ENCODE peak calls at places on chromosomes 6 and 20, in seven cellular contexts. X is endodermal cell; P is body of pancreas; W is PC-9; Q is CD8-positive, alpha-beta T cell; I is right atrium auricular region; E is dorsolateral prefrontal cortex. F is an unnamed sample.
A peak's percentile ranks its signal among the peaks of the same experiment; 100 is the strongest.

GRCh38 chr6:25694366-25694765 is 42.4 kb downstream of the SCGN start:
- DNase-seq in W (no peak), X (no peak), Q (no peak), E (no peak), I (no peak), P (no peak), F (no peak)

GRCh38 chr20:199996-200395 is 10.5 kb upstream of the DEFB128 start:
- DNase-seq in Q (no peak), P (no peak), E (no peak), W (no peak), X (no peak), I (no peak), F (no peak)

GRCh38 chr6:125169058-125169457 is 15.5 kb downstream of the TPD52L1 start:
- DNase-seq in I (no peak), E (no peak), W (no peak), Q (no peak), P (peak; percentile 65), X (no peak), F (no peak)

GRCh38 chr20:43941476-43942212 is 27.0 kb downstream of the TOX2 start:
- DNase-seq in E (no peak), P (no peak), I (no peak), X (no peak), W (peak; percentile 97), Q (no peak), F (no peak)

GRCh38 chr6:161369339-161369738 is 95.5 kb upstream of the AGPAT4 start:
- DNase-seq in Q (no peak), P (no peak), W (no peak), E (no peak), X (peak; percentile 36), I (peak; percentile 73), F (no peak)

GRCh38 chr6:128570439-128571063 is 50.2 kb upstream of the PTPRK start:
- DNase-seq in E (no peak), X (no peak), P (no peak), I (no peak), Q (no peak), W (peak; percentile 98), F (no peak)

GRCh38 chr6:1986454-1987243 is 258.8 kb downstream of the GMDS start:
- DNase-seq in I (no peak), W (no peak), X (no peak), E (no peak), P (no peak), Q (no peak), F (no peak)

GRCh38 chr20:2507875-2508630 is 662 bp downstream of the ZNF343 start:
- DNase-seq in X (no peak), E (peak; percentile 43), P (no peak), Q (no peak), I (no peak), W (no peak), F (peak; percentile 25)

GRCh38 chr6:127422791-127423190 is 36.4 kb downstream of the KIAA0408 start:
- DNase-seq in P (no peak), I (no peak), X (no peak), W (no peak), E (no peak), Q (no peak), F (no peak)

DNA sequence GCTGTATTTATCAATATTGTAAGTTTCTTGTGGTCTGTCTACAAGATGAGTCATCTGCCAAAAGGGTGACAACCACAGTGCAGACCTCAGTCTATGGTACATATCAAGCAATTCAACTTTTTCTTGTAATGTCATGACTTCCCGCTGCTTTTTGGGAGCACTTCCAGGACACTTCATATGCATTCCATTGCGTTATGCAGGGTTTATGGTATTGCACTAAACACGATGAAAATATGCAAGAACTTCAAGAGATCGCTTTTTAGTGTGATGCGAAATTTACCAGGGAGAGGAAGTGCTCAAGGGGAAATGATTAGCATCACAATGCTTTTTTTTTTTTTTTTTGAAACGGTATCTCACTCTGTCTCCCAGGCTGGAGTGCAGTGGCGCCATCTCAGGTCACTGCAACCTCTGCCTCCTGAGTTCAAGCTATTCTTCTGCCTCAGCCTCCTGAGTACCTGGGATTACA is 166.5 kb downstream of the TFAP2A start:
- DNase-seq in I (no peak), E (no peak), X (no peak), Q (no peak), W (peak; percentile 82), P (no peak), F (no peak)
- TF ChIP-seq CTCF in I (no peak), E (no peak), X (peak; percentile 66), Q (no peak), W (no peak), P (no peak), F (no peak)

DNA sequence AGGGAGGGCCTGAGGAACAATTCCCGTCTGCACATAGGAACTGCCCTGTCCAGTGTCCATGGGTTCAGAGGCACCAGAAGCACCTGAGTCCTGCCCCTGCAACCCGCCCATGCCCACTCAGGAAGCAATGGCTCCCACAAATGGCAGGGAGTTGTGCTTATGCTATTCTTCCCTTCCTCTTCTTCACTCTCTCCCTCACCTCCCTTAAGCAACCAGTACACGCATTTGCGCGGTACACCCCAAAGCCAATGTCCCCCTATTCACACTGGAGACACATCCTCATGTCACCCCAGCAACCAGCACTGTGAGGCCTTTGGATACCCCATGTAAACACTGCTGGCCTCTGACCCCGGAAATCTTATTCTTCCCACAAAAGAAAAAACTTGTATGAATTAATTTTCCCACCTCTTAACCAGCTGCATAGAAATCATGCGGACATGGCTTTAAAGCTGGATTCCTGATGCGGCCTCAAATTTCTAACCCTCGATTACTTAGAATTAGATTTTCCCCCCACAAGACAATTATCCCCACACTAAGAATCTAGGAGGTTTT is 30.9 kb downstream of the FYN start:
- DNase-seq in Q (no peak), X (no peak), W (no peak), I (no peak), P (no peak), E (no peak), F (no peak)
- H3K27ac ChIP-seq in Q (peak overlapping the region; percentile 5), X (peak overlapping the region; percentile 89), W (no peak overlapping the region), I (no peak overlapping the region), P (peak overlapping the region; percentile 5), E (peak overlapping the region; percentile 70), F (peak overlapping the region; percentile 53)

DNA sequence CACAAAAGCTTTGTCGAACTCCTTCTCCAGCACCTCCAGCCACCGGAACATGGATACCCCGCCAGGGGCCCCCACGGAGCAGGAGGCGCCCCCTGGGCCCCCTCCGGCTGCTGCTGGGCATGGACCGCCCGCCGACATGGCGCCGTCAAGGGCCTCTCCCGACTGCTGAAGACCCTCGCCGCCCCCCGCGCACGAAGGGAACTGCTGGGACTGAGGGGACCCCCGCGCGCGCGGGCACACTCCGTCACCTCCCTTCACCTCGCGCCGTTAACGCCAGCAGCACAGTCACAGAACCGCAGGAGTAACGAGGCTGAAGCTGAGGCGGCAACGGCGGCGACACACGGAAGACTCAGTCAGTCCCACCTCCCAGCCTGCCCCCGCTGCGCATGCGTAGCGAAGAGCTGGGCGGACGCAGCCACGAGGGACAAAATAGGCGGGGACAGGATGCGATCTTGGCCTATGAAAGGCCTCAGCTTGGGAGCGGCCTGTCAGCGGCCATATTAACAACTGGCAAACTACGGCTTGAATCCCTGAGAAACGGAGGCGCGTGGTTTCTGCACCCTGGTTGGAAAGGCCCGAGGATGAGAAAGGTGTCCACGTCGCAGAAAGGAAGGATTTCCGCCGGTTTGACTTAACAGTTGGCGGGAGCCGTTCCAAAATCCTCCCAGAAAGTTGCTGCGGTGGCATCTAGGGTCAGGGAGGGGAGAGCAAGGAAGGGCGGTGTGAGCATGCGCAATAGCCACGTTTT is at the start of gene GOPC:
- DNase-seq in I (peak; percentile 97), Q (peak; percentile 92), W (peak; percentile 97), P (peak; percentile 98), E (peak; percentile 97), X (peak; percentile 98), F (peak; percentile 94)
- TF ChIP-seq CTCF in I (no peak), Q (no peak), W (peak; percentile 33), P (no peak), E (peak; percentile 42), X (peak; percentile 45), F (peak; percentile 24)

GRCh38 chr6:158233214-158233795 is 65.2 kb downstream of the GTF2H5 start:
- DNase-seq in E (no peak), X (peak; percentile 46), P (no peak), I (no peak), W (no peak), Q (no peak), F (no peak)
- H3K27ac ChIP-seq in E (peak overlapping the region; percentile 86), X (no peak overlapping the region), P (peak overlapping the region; percentile 80), I (peak overlapping the region; percentile 83), W (peak overlapping the region; percentile 39), Q (no peak overlapping the region), F (peak overlapping the region; percentile 92)

GRCh38 chr6:71393471-71393870 is 104.9 kb downstream of the OGFRL1 start:
- DNase-seq in Q (no peak), X (no peak), E (no peak), I (no peak), W (no peak), P (no peak), F (no peak)

GRCh38 chr6:71396410-71396801 is 107.8 kb downstream of the OGFRL1 start:
- DNase-seq in E (no peak), P (no peak), I (no peak), X (no peak), W (no peak), Q (no peak), F (no peak)

GRCh38 chr6:71392286-71392685 is 103.7 kb downstream of the OGFRL1 start:
- DNase-seq in E (no peak), Q (no peak), X (no peak), P (no peak), W (no peak), I (no peak), F (no peak)

GRCh38 chr6:71394001-71394432 is 105.4 kb downstream of the OGFRL1 start:
- DNase-seq in X (no peak), Q (no peak), W (peak; percentile 91), I (no peak), P (no peak), E (no peak), F (no peak)

GRCh38 chr6:71395731-71396409 is 107.3 kb downstream of the OGFRL1 start:
- DNase-seq in E (no peak), I (no peak), W (no peak), Q (no peak), P (no peak), X (no peak), F (no peak)
- TF ChIP-seq CTCF in E (no peak), I (no peak), W (no peak), Q (no peak), P (no peak), X (no peak), F (no peak)

DNA sequence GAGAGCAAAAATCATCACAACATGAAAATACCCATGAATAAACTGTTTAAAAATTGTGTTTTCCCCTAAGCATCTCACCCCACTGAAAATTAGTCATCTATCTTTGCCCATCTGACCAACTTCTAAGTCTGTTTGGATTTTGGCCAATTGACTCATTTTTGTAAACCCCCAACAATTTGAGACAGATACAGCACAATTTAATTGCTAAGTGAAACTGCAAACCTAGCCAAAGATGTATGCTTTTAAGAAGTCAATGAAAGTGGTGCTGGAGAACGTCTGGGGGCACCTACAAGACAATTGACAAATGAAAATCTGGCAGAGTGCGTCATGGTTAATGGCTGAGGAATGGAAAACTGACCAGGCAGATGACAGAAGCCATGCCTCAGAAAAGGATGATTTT is 30.9 kb upstream of the SLC24A3 start:
- DNase-seq in W (no peak), I (no peak), X (no peak), Q (no peak), P (no peak), E (no peak), F (no peak)
- H3K27ac ChIP-seq in W (no peak overlapping the region), I (no peak overlapping the region), X (no peak overlapping the region), Q (no peak overlapping the region), P (no peak overlapping the region), E (no peak overlapping the region), F (no peak overlapping the region)

F was measured in left ventricle myocardium inferior.